ENCODE peak calls at places on chromosomes 13 and 19, in six cellular contexts. One of them, this sample, is unnamed.

GRCh38 chr13:77267362-77267761 is 59.5 kb downstream of the MYCBP2 start:
- DNase-seq in astrocyte: no peak
- DNase-seq in heart right ventricle: no peak
- DNase-seq in HFF-Myc: no peak
- DNase-seq in left ventricle myocardium inferior: no peak
- DNase-seq in ascending aorta: no peak
- DNase-seq in this sample: no peak

GRCh38 chr13:38348890-38349289 is 761 bp upstream of the UFM1 start:
- DNase-seq in astrocyte: peak; percentile 39
- DNase-seq in heart right ventricle: no peak
- DNase-seq in HFF-Myc: no peak
- DNase-seq in left ventricle myocardium inferior: no peak
- DNase-seq in ascending aorta: no peak
- DNase-seq in this sample: no peak

GRCh38 chr19:16457195-16457953 is 14.4 kb downstream of the EPS15L1 start:
- DNase-seq in astrocyte: peak; percentile 35
- DNase-seq in heart right ventricle: peak; percentile 38
- DNase-seq in HFF-Myc: no peak
- DNase-seq in left ventricle myocardium inferior: peak; percentile 55
- DNase-seq in ascending aorta: no peak
- DNase-seq in this sample: no peak

GRCh38 chr13:66402071-66402470 is 828.1 kb downstream of the PCDH9 start:
- DNase-seq in astrocyte: no peak
- DNase-seq in heart right ventricle: no peak
- DNase-seq in HFF-Myc: no peak
- DNase-seq in left ventricle myocardium inferior: no peak
- DNase-seq in ascending aorta: no peak
- DNase-seq in this sample: no peak

GRCh38 chr13:58165617-58166016 is 534.1 kb downstream of the PCDH17 start:
- DNase-seq in astrocyte: no peak
- DNase-seq in heart right ventricle: no peak
- DNase-seq in HFF-Myc: no peak
- DNase-seq in left ventricle myocardium inferior: no peak
- DNase-seq in ascending aorta: no peak
- DNase-seq in this sample: no peak

GRCh38 chr19:17711851-17712250 is 7.4 kb upstream of the MAP1S start:
- DNase-seq in astrocyte: no peak
- DNase-seq in heart right ventricle: no peak
- DNase-seq in HFF-Myc: no peak
- DNase-seq in left ventricle myocardium inferior: no peak
- DNase-seq in ascending aorta: no peak
- DNase-seq in this sample: no peak

GRCh38 chr13:80072231-80072630 is 268.7 kb downstream of the SPRY2 start:
- DNase-seq in astrocyte: no peak
- DNase-seq in heart right ventricle: no peak
- DNase-seq in HFF-Myc: no peak
- DNase-seq in left ventricle myocardium inferior: no peak
- DNase-seq in ascending aorta: no peak
- DNase-seq in this sample: no peak

GRCh38 chr13:49494645-49495044 is 1.1 kb upstream of the PHF11 start:
- DNase-seq in astrocyte: no peak
- DNase-seq in heart right ventricle: no peak
- DNase-seq in HFF-Myc: no peak
- DNase-seq in left ventricle myocardium inferior: no peak
- DNase-seq in ascending aorta: no peak
- DNase-seq in this sample: no peak

GRCh38 chr13:40190656-40191100 is 475.8 kb downstream of the FOXO1 start:
- DNase-seq in astrocyte: peak; percentile 86
- DNase-seq in heart right ventricle: no peak
- DNase-seq in HFF-Myc: peak; percentile 44
- DNase-seq in left ventricle myocardium inferior: no peak
- DNase-seq in ascending aorta: peak; percentile 37
- DNase-seq in this sample: peak; percentile 43

GRCh38 chr13:61148691-61149332 is 266.8 kb downstream of the PCDH20 start:
- DNase-seq in astrocyte: peak; percentile 25
- DNase-seq in heart right ventricle: no peak
- DNase-seq in HFF-Myc: no peak
- DNase-seq in left ventricle myocardium inferior: no peak
- DNase-seq in ascending aorta: no peak
- DNase-seq in this sample: no peak

GRCh38 chr13:27406178-27406939 is 18.1 kb upstream of the GTF3A start:
- DNase-seq in astrocyte: peak; percentile 16
- DNase-seq in heart right ventricle: no peak
- DNase-seq in HFF-Myc: no peak
- DNase-seq in left ventricle myocardium inferior: no peak
- DNase-seq in ascending aorta: no peak
- DNase-seq in this sample: no peak

GRCh38 chr13:43484432-43485225 is 302.1 kb downstream of the ENOX1 start:
- DNase-seq in astrocyte: no peak
- DNase-seq in heart right ventricle: no peak
- DNase-seq in HFF-Myc: no peak
- DNase-seq in left ventricle myocardium inferior: no peak
- DNase-seq in ascending aorta: no peak
- DNase-seq in this sample: no peak

GRCh38 chr13:96963786-96964475 is 30.3 kb downstream of the OXGR1 start:
- DNase-seq in astrocyte: no peak
- DNase-seq in heart right ventricle: no peak
- DNase-seq in HFF-Myc: no peak
- DNase-seq in left ventricle myocardium inferior: no peak
- DNase-seq in ascending aorta: no peak
- DNase-seq in this sample: no peak

GRCh38 chr19:48568345-48568886 is 16.4 kb downstream of the SULT2B1 start:
- DNase-seq in astrocyte: peak; percentile 85
- DNase-seq in heart right ventricle: peak; percentile 80
- DNase-seq in HFF-Myc: peak; percentile 77
- DNase-seq in left ventricle myocardium inferior: peak; percentile 87
- DNase-seq in ascending aorta: peak; percentile 71
- DNase-seq in this sample: no peak

GRCh38 chr19:52664461-52664860 is 26.3 kb upstream of the ZNF83 start:
- DNase-seq in astrocyte: no peak
- DNase-seq in heart right ventricle: no peak
- DNase-seq in HFF-Myc: no peak
- DNase-seq in left ventricle myocardium inferior: no peak
- DNase-seq in ascending aorta: no peak
- DNase-seq in this sample: no peak

GRCh38 chr13:114282143-114282685 is 813 bp downstream of the UPF3A start:
- DNase-seq in astrocyte: no peak
- DNase-seq in heart right ventricle: peak; percentile 39
- DNase-seq in HFF-Myc: no peak
- DNase-seq in left ventricle myocardium inferior: peak; percentile 21
- DNase-seq in ascending aorta: no peak
- DNase-seq in this sample: no peak

GRCh38 chr19:30006206-30006605 is 64.2 kb downstream of the URI1 start:
- DNase-seq in astrocyte: no peak
- DNase-seq in heart right ventricle: no peak
- DNase-seq in HFF-Myc: no peak
- DNase-seq in left ventricle myocardium inferior: no peak
- DNase-seq in ascending aorta: no peak
- DNase-seq in this sample: no peak

GRCh38 chr19:30011051-30011578 is 69.1 kb downstream of the URI1 start:
- DNase-seq in astrocyte: no peak
- DNase-seq in heart right ventricle: no peak
- DNase-seq in HFF-Myc: no peak
- DNase-seq in left ventricle myocardium inferior: no peak
- DNase-seq in ascending aorta: no peak
- DNase-seq in this sample: no peak

GRCh38 chr19:30009013-30009412 is 67.0 kb downstream of the URI1 start:
- DNase-seq in astrocyte: no peak
- DNase-seq in heart right ventricle: no peak
- DNase-seq in HFF-Myc: no peak
- DNase-seq in left ventricle myocardium inferior: no peak
- DNase-seq in ascending aorta: no peak
- DNase-seq in this sample: no peak

GRCh38 chr19:30004403-30004802 is 62.4 kb downstream of the URI1 start:
- DNase-seq in astrocyte: no peak
- DNase-seq in heart right ventricle: no peak
- DNase-seq in HFF-Myc: no peak
- DNase-seq in left ventricle myocardium inferior: no peak
- DNase-seq in ascending aorta: no peak
- DNase-seq in this sample: no peak

GRCh38 chr19:30008169-30008568 is 66.1 kb downstream of the URI1 start:
- DNase-seq in astrocyte: no peak
- DNase-seq in heart right ventricle: no peak
- DNase-seq in HFF-Myc: no peak
- DNase-seq in left ventricle myocardium inferior: no peak
- DNase-seq in ascending aorta: no peak
- DNase-seq in this sample: no peak
- TF ChIP-seq CTCF in astrocyte: no peak
- TF ChIP-seq CTCF in heart right ventricle: no peak
- TF ChIP-seq CTCF in HFF-Myc: no peak
- TF ChIP-seq CTCF in left ventricle myocardium inferior: no peak
- TF ChIP-seq CTCF in ascending aorta: no peak
- TF ChIP-seq CTCF in this sample: no peak

DNA sequence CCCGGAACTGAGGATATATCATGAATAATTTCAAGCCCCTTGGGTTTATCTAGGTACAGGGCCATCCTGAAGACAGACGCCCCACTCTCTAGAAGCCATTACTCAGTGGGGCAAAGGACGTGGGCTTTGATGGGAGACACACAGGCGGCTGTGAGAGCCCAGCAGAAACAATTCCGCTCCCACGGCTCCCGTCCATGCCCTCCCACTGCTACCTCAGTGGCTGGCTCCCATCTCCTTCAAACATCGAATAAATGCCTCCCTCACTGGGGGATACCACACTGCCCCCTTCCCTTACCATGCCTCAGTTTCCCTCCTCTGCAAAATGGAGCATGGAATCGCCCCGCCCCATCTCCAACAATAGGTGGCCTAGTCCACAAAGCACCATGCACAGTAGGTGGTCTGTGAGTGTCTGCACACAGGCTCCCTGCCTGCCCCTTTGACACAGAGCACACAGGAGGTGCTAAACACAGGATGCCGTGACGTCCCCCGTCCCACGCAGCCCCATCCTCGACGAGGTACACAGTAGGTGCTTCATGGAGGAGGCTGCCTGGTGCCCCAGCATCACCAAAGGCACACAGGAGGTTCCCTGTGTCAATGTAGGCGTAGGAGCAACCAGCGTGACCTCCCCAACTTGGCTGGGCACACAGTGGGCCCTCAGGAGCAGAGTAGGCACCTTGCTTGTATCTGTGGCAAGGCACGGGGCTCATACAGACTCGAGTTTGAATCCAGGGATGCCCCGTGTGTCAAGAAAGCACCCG is 46.0 kb downstream of the PTPRS start:
- DNase-seq in astrocyte: no peak
- DNase-seq in heart right ventricle: no peak
- DNase-seq in HFF-Myc: no peak
- DNase-seq in left ventricle myocardium inferior: no peak
- DNase-seq in ascending aorta: no peak
- DNase-seq in this sample: no peak
- H3K4me3 ChIP-seq in astrocyte: peak overlapping the region; percentile 60
- H3K4me3 ChIP-seq in heart right ventricle: no peak overlapping the region
- H3K4me3 ChIP-seq in HFF-Myc: peak overlapping the region; percentile 64
- H3K4me3 ChIP-seq in left ventricle myocardium inferior: peak overlapping the region; percentile 87
- H3K4me3 ChIP-seq in ascending aorta: no peak overlapping the region
- H3K4me3 ChIP-seq in this sample: peak overlapping the region; percentile 63

GRCh38 chr19:23254141-23254910 is 4.1 kb upstream of the ZNF724 start:
- DNase-seq in astrocyte: no peak
- DNase-seq in heart right ventricle: no peak
- DNase-seq in HFF-Myc: no peak
- DNase-seq in left ventricle myocardium inferior: no peak
- DNase-seq in ascending aorta: no peak
- DNase-seq in this sample: no peak

GRCh38 chr19:23255700-23256099 is 5.5 kb upstream of the ZNF724 start:
- DNase-seq in astrocyte: no peak
- DNase-seq in heart right ventricle: no peak
- DNase-seq in HFF-Myc: no peak
- DNase-seq in left ventricle myocardium inferior: no peak
- DNase-seq in ascending aorta: no peak
- DNase-seq in this sample: no peak

DNA sequence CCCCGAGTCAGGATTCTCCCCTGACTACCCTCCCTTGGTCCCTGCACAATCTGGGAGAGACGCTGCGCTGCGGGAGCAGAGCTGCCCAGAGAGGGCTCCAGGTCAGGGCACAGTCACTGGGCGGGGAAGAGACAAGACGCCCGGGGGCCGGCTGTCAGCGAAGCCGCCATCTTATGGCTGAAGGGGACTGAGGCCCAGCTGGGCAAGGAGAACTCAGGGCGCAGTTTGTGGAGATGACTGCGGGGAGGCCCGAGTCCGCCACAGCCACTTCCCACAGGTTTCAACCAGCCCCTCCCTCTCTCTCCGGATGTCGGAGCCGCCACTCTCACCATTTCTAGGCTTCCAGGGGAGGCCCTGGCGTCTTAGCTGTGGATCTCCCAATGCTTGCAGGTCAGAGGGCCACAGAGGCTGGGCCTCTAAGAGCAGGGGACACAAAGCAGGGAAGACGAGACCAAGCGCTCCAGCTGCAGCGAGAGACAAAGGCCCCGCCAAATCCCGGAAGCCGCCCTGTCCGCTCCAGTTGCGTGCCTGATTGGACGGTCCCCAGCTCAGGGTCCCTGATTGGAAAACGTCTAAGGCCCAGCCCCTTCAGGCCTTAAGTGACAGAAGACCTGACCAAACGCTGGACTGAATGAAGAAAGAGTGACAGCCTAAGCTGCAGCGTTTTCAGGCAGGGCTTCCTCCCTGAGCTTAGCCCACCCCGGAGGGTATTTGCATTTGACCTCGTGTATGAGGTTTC is at the start of gene ZNF724:
- DNase-seq in astrocyte: peak; percentile 98
- DNase-seq in heart right ventricle: peak; percentile 96
- DNase-seq in HFF-Myc: peak; percentile 96
- DNase-seq in left ventricle myocardium inferior: peak; percentile 93
- DNase-seq in ascending aorta: peak; percentile 69
- DNase-seq in this sample: peak; percentile 92
- TF ChIP-seq CTCF in astrocyte: no peak
- TF ChIP-seq CTCF in heart right ventricle: no peak
- TF ChIP-seq CTCF in HFF-Myc: no peak
- TF ChIP-seq CTCF in left ventricle myocardium inferior: no peak
- TF ChIP-seq CTCF in ascending aorta: no peak
- TF ChIP-seq CTCF in this sample: no peak

DNA sequence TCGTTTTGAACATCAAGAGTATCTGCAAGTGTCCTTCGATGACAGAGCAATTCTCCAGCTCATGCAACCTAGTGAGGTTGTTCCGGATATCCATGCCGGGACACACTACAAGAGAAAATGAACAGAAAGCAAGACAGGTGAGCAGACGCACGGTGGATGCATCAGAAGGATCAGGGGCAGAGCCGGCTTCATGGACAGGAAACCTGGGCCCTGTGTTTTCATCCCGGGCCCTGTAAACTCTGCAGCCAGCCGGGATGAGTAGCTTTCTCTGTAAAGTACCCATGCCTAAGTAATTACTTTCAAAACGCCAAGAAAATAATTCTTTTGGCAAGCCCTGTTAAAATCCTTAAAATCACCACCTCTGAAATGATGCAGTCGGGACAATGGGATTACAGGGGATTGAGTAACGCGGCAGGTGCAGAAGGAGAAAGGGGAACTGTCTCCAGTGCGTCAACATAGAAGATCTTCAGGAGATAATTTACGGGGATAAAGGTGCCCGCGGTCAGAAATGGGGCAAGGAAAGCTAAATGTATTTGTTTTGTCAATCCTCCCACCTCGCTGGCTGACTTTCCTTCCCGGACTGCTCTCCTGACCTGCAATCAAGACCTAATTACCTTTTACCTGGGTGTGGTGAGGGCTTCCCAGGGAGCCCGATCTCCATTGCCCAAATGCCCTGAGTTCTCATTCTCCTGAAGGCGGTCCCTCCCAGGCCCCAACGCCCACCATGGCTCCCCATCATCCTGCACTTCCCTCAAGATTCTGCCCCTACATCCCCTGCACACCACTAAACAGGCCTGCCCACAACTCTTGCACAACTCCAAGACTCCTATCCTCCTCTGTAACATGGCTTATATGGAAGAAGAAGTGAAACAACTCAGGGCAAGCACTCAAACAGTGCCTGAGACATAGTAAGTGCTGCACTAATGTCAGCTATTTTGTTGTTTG is 26.1 kb downstream of the INSR start:
- DNase-seq in astrocyte: no peak
- DNase-seq in heart right ventricle: no peak
- DNase-seq in HFF-Myc: no peak
- DNase-seq in left ventricle myocardium inferior: no peak
- DNase-seq in ascending aorta: no peak
- DNase-seq in this sample: no peak
- H3K4me3 ChIP-seq in astrocyte: no peak overlapping the region
- H3K4me3 ChIP-seq in heart right ventricle: no peak overlapping the region
- H3K4me3 ChIP-seq in HFF-Myc: no peak overlapping the region
- H3K4me3 ChIP-seq in left ventricle myocardium inferior: no peak overlapping the region
- H3K4me3 ChIP-seq in ascending aorta: no peak overlapping the region
- H3K4me3 ChIP-seq in this sample: no peak overlapping the region